ENCODE peak calls at places on chromosomes 7 and 10, in four cellular contexts. H is renal cortical epithelial cell, J is substantia nigra, V is hepatic stellate cell. W is an unnamed sample.

GRCh38 chr7:22488643-22489462 is 11.1 kb downstream of the STEAP1B start:
- DNase-seq in H (peak; percentile 49), J (peak; percentile 51), V (peak; percentile 66), W (peak; percentile 63)

GRCh38 chr7:139488810-139489209 is 5.3 kb upstream of the KLRG2 start:
- DNase-seq in H (peak; percentile 82), J (no peak), V (no peak), W (no peak)

GRCh38 chr10:63591600-63592379 is 70.6 kb downstream of the REEP3 start:
- DNase-seq in H (no peak), J (no peak), V (no peak), W (peak; percentile 85)

GRCh38 chr7:41152179-41152678 is 550.7 kb downstream of the INHBA start:
- DNase-seq in H (no peak), J (no peak), V (no peak), W (no peak)

GRCh38 chr7:33428415-33428814 is 299.1 kb downstream of the BBS9 start:
- DNase-seq in H (no peak), J (no peak), V (no peak), W (no peak)

GRCh38 chr7:27183682-27184341 is 1.2 kb downstream of the HOXA11 start:
- DNase-seq in H (no peak), J (no peak), V (no peak), W (peak; percentile 79)

GRCh38 chr7:68925241-68925640 is 673.0 kb upstream of the AUTS2 start:
- DNase-seq in H (no peak), J (no peak), V (no peak), W (no peak)

GRCh38 chr10:44070282-44070681 is 314.6 kb downstream of the CXCL12 start:
- DNase-seq in H (no peak), J (no peak), V (no peak), W (no peak)

GRCh38 chr10:97180367-97180763 is 5.4 kb downstream of the SLIT1 start:
- DNase-seq in H (no peak), J (no peak), V (no peak), W (no peak)

GRCh38 chr7:101614098-101614938 is 14.8 kb downstream of the MYL10 start:
- DNase-seq in H (no peak), J (no peak), V (no peak), W (no peak)

GRCh38 chr10:16494174-16494573 is 27.5 kb downstream of the C1QL3 start:
- DNase-seq in H (no peak), J (no peak), V (no peak), W (no peak)

GRCh38 chr7:23106491-23106800 is 861 bp downstream of the KLHL7 start:
- DNase-seq in H (peak; percentile 23), J (no peak), V (no peak), W (no peak)

GRCh38 chr10:23525406-23525805 is 86.5 kb downstream of the OTUD1 start:
- DNase-seq in H (peak; percentile 69), J (no peak), V (peak; percentile 7), W (peak; percentile 18)

GRCh38 chr7:1263391-1263951 is 30.8 kb downstream of the UNCX start:
- DNase-seq in H (no peak), J (no peak), V (no peak), W (no peak)

GRCh38 chr7:131554880-131555516 is 1.4 kb downstream of the PODXL start:
- DNase-seq in H (no peak), J (no peak), V (no peak), W (no peak)

GRCh38 chr10:112956631-112957350 is 6.7 kb downstream of the TCF7L2 start:
- DNase-seq in H (no peak), J (no peak), V (no peak), W (no peak)

GRCh38 chr10:133225707-133226191 is 4.3 kb upstream of the UTF1 start:
- DNase-seq in H (peak; percentile 37), J (no peak), V (no peak), W (no peak)

GRCh38 chr7:20085086-20085485 is 132.1 kb downstream of the MACC1 start:
- DNase-seq in H (no peak), J (no peak), V (no peak), W (no peak)

GRCh38 chr10:49661291-49661856 is 18.1 kb upstream of the C10orf53 start:
- DNase-seq in H (peak; percentile 1), J (no peak), V (no peak), W (no peak)

GRCh38 chr10:102208311-102209035 is 17.6 kb upstream of the ELOVL3 start:
- DNase-seq in H (peak; percentile 26), J (no peak), V (peak; percentile 69), W (peak; percentile 17)

GRCh38 chr10:124576526-124577420 is 115.2 kb downstream of the LHPP start:
- DNase-seq in H (no peak), J (no peak), V (no peak), W (no peak)

GRCh38 chr10:74705361-74705980 is 120.9 kb upstream of the KAT6B start:
- DNase-seq in H (no peak), J (no peak), V (no peak), W (no peak)

GRCh38 chr10:34479520-34480179 is 335.4 kb downstream of the PARD3 start:
- DNase-seq in H (no peak), J (no peak), V (no peak), W (no peak)

GRCh38 chr7:5303885-5304505 is 21.3 kb downstream of the SLC29A4 start:
- DNase-seq in H (no peak), J (no peak), V (no peak), W (no peak)

GRCh38 chr7:63087575-63088190 is 911.0 kb upstream of the ZNF722 start:
- DNase-seq in H (no peak), J (no peak), V (no peak), W (no peak)

GRCh38 chr10:69895759-69896158 is 94.1 kb downstream of the COL13A1 start:
- DNase-seq in H (no peak), J (no peak), V (no peak), W (no peak)

GRCh38 chr10:132878091-132878729 is 64.2 kb downstream of the CFAP46 start:
- DNase-seq in H (no peak), J (no peak), V (no peak), W (no peak)

GRCh38 chr7:105454058-105454739 is 65.5 kb upstream of the SRPK2 start:
- DNase-seq in H (peak; percentile 88), J (no peak), V (peak; percentile 76), W (peak; percentile 13)

GRCh38 chr7:129739427-129739826 is 127.9 kb downstream of the NRF1 start:
- DNase-seq in H (peak; percentile 46), J (no peak), V (peak; percentile 63), W (no peak)

GRCh38 chr10:7407368-7408002 is 3.3 kb downstream of the SFMBT2 start:
- DNase-seq in H (no peak), J (no peak), V (no peak), W (no peak)

GRCh38 chr7:129006636-129007414 is 48.1 kb downstream of the TNPO3 start:
- DNase-seq in H (peak; percentile 89), J (no peak), V (no peak), W (no peak)

GRCh38 chr7:41319601-41320000 is 383.3 kb downstream of the INHBA start:
- DNase-seq in H (peak; percentile 11), J (no peak), V (no peak), W (no peak)

GRCh38 chr7:145893925-145894535 is 222.6 kb upstream of the CNTNAP2 start:
- DNase-seq in H (no peak), J (no peak), V (no peak), W (no peak)

GRCh38 chr7:40192036-40192435 is 57.2 kb downstream of the SUGCT start:
- DNase-seq in H (no peak), J (no peak), V (no peak), W (no peak)

GRCh38 chr7:2172311-2173183 is 60.2 kb downstream of the MAD1L1 start:
- DNase-seq in H (peak; percentile 40), J (no peak), V (peak; percentile 92), W (peak; percentile 97)

GRCh38 chr10:30491204-30491603 is 57.2 kb downstream of the MAP3K8 start:
- DNase-seq in H (peak; percentile 21), J (no peak), V (no peak), W (no peak)

GRCh38 chr7:47581821-47582747 is at the start of gene TNS3:
- DNase-seq in H (no peak), J (no peak), V (peak; percentile 70), W (peak; percentile 68)

GRCh38 chr7:138900040-138900828 is 81.0 kb downstream of the KIAA1549 start:
- DNase-seq in H (peak; percentile 51), J (no peak), V (no peak), W (no peak)

GRCh38 chr7:151631968-151632749 is 112.5 kb upstream of the RHEB start:
- DNase-seq in H (no peak), J (peak; percentile 74), V (peak; percentile 79), W (peak; percentile 54)